ENCODE peak calls at places on chromosomes 2 and 18, in four cellular contexts. B, O, D and T are unnamed samples.

GRCh38 chr2:131140581-131140980 is 35.4 kb downstream of the PLEKHB2 start:
- DNase-seq in B (no peak), O (no peak), D (no peak), T (no peak)

GRCh38 chr2:37688771-37689468 is 17.5 kb upstream of the CDC42EP3 start:
- DNase-seq in B (peak), O (peak), D (no peak), T (no peak)

GRCh38 chr2:73085691-73086090 is 14.2 kb upstream of the SFXN5 start:
- DNase-seq in B (peak), O (peak), D (peak), T (peak)

GRCh38 chr2:150091896-150092295 is 395.6 kb downstream of the RND3 start:
- DNase-seq in B (no peak), O (no peak), D (no peak), T (no peak)

GRCh38 chr2:233706720-233707119 is 6.0 kb upstream of the UGT1A5 start:
- DNase-seq in B (no peak), O (no peak), D (peak), T (no peak)

GRCh38 chr2:172462393-172463381 is 35.3 kb downstream of the ITGA6 start:
- DNase-seq in B (no peak), O (no peak), D (no peak), T (no peak)

GRCh38 chr2:239870276-239870675 is 154.9 kb downstream of the NDUFA10 start:
- DNase-seq in B (no peak), O (no peak), D (peak), T (no peak)

GRCh38 chr18:59779979-59780378 is 82.8 kb upstream of the CCBE1 start:
- DNase-seq in B (peak), O (no peak), D (no peak), T (peak)

GRCh38 chr2:33129261-33129660 is 182.5 kb downstream of the LTBP1 start:
- DNase-seq in B (no peak), O (no peak), D (no peak), T (no peak)

GRCh38 chr18:48408111-48408726 is 964 bp downstream of the ZBTB7C start:
- DNase-seq in B (peak), O (peak), D (no peak), T (no peak)

GRCh38 chr18:48409591-48410094 is 460 bp upstream of the ZBTB7C start:
- DNase-seq in B (peak), O (peak), D (no peak), T (no peak)

GRCh38 chr18:48412339-48412929 is 3.3 kb upstream of the ZBTB7C start:
- DNase-seq in B (peak), O (no peak), D (no peak), T (peak)

GRCh38 chr18:48408727-48409590 is at the start of gene ZBTB7C:
- DNase-seq in B (peak), O (peak), D (no peak), T (peak)

DNA sequence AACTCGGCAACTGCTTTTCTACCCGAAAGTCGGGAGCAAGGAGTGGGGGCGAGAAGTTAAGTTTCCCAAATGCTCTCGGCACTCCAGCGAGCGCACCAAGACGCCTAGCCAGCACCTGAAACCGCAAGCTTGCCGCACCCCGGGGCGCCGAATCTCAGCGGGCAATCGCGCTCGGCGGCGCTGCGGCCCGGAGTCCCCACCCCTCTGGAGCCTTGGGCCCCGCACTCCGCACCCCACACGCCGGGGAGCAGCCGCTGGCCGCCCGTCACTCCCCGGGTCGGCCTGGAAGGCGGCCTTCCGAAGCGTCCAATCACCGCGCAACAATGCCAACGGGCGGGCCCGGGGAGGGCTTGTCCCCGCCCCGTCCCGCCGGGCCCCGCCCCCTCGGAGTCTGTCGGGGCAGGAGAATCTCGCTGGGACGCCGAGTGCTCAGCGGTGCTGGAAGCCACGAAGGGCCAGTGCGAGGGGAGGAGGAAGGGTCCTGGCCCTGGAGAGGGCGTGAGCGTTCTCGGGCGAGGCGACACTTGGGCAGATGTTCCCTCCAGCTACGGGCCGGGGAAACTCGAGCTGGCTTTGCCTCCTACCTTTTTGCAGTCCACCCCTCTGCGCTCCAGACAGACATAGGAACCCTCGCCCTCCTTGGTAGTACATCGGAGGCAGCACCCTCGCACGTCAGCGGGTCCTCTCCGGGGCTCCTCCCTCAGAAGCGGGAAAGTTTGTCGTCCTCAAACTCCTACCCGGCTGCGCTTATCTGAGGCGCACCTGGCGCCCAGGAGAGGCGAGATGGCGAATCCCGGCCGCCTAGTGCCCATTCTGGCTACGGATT is 1.1 kb upstream of the ZBTB7C start:
- DNase-seq in B (peak), O (peak), D (peak), T (peak)
- TF ChIP-seq POLR2A in B (peak), O (peak), D (no peak), T (no peak)

GRCh38 chr2:222561817-222562424 is 94.0 kb downstream of the FARSB start:
- DNase-seq in B (peak), O (no peak), D (no peak), T (peak)
- TF ChIP-seq POLR2A in B (no peak), O (no peak), D (no peak), T (no peak)

DNA sequence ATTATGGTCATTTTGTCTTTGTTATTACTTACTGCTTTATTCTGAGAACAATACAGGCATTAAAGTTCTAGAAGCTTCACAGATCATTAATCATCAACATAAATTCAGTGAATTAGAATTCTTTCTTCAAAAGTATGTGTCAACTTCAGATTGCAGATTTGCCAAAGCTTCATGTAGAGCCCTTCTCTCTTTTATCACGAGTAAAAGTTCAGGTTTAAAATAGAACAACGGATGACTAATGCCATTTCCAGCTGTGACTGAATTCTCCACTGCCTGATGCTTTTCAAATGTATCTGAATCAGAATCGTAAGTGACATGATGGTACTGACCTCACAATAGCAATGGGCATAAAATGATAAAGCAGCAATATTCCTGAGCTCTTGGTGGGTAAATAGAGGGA is 116.0 kb downstream of the ABCA12 start:
- DNase-seq in B (no peak), O (no peak), D (no peak), T (peak)
- TF ChIP-seq POLR2A in B (no peak), O (no peak), D (no peak), T (no peak)

GRCh38 chr2:45833968-45834344 is 182.5 kb downstream of the PRKCE start:
- DNase-seq in B (no peak), O (no peak), D (no peak), T (no peak)

GRCh38 chr2:45833301-45833967 is 182.0 kb downstream of the PRKCE start:
- DNase-seq in B (no peak), O (no peak), D (no peak), T (no peak)

GRCh38 chr2:45834858-45835257 is 183.4 kb downstream of the PRKCE start:
- DNase-seq in B (no peak), O (no peak), D (no peak), T (no peak)

GRCh38 chr2:45836316-45836715 is 184.8 kb downstream of the PRKCE start:
- DNase-seq in B (no peak), O (no peak), D (peak), T (no peak)

DNA sequence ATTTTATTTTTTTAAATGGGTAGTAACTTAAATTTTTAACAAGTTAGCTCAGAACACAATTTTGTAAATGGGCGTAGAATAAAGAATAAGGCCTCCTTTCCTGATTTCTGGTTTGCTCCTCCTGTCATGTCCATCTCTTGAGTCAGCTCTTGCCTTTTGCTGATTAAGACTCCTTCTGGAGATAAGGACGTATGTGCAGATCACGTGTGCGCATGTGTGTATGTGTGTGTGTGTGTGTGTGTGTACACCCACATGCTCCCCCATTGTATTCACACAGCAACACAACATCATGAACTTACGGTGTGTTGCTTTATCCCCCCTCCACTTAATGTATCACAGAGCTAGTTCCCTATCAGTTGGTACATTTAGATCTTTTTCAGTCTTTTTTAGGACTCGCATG is 182.9 kb downstream of the PRKCE start:
- DNase-seq in B (no peak), O (no peak), D (no peak), T (no peak)
- TF ChIP-seq POLR2A in B (no peak), O (no peak), D (no peak), T (no peak)

GRCh38 chr18:24052053-24052452 is 37.5 kb downstream of the TTC39C start:
- DNase-seq in B (no peak), O (no peak), D (no peak), T (no peak)

GRCh38 chr18:24051256-24051947 is 36.8 kb downstream of the TTC39C start:
- DNase-seq in B (peak), O (no peak), D (no peak), T (no peak)

GRCh38 chr18:24050916-24051255 is 36.3 kb downstream of the TTC39C start:
- DNase-seq in B (no peak), O (no peak), D (no peak), T (no peak)

GRCh38 chr18:24053211-24053610 is 38.7 kb downstream of the TTC39C start:
- DNase-seq in B (no peak), O (no peak), D (no peak), T (no peak)

GRCh38 chr18:24049142-24049541 is 34.6 kb downstream of the TTC39C start:
- DNase-seq in B (no peak), O (no peak), D (no peak), T (no peak)
- TF ChIP-seq POLR2A in B (no peak), O (no peak), D (no peak), T (no peak)

GRCh38 chr2:127841466-127842178 is 16.3 kb downstream of the POLR2D start:
- DNase-seq in B (no peak), O (no peak), D (no peak), T (no peak)

GRCh38 chr2:127847926-127848325 is 10.0 kb downstream of the POLR2D start:
- DNase-seq in B (no peak), O (no peak), D (no peak), T (no peak)

GRCh38 chr2:127843677-127844076 is 14.3 kb downstream of the POLR2D start:
- DNase-seq in B (no peak), O (no peak), D (no peak), T (no peak)

GRCh38 chr2:127840893-127841292 is 17.1 kb downstream of the POLR2D start:
- DNase-seq in B (no peak), O (no peak), D (no peak), T (no peak)

GRCh38 chr2:127844973-127845372 is 13.0 kb downstream of the POLR2D start:
- DNase-seq in B (no peak), O (no peak), D (no peak), T (no peak)
- TF ChIP-seq POLR2A in B (no peak), O (no peak), D (no peak), T (no peak)

GRCh38 chr2:85599468-85600234 is 2.8 kb downstream of the TMEM150A start:
- DNase-seq in B (no peak), O (no peak), D (no peak), T (no peak)
- TF ChIP-seq POLR2A in B (no peak), O (no peak), D (no peak), T (no peak)